ENCODE peak calls at places on chromosomes 4 and X, in four cellular contexts. Z is IMR-90, P is OCI-LY7, A is mammary epithelial cell. G is an unnamed sample.

GRCh38 chrX:74923942-74924448 is 1.3 kb downstream of the NEXMIF start:
- DNase-seq in Z (no peak), P (no peak), A (no peak), G (no peak)

GRCh38 chrX:155046811-155047528 is 20.3 kb downstream of the FUNDC2 start:
- DNase-seq in P (no peak), A (no peak), Z (no peak), G (no peak)

GRCh38 chr4:38976308-38976707 is 55.9 kb downstream of the TMEM156 start:
- DNase-seq in A (no peak), P (no peak), Z (no peak), G (no peak)

GRCh38 chr4:71860643-71861042 is 76.8 kb upstream of the GC start:
- DNase-seq in A (peak), Z (no peak), P (peak), G (peak)

GRCh38 chr4:105473340-105474109 is at the start of gene PPA2:
- DNase-seq in A (peak), P (peak), Z (peak), G (peak)

GRCh38 chr4:108317377-108317776 is 148.6 kb upstream of the LEF1 start:
- DNase-seq in A (no peak), P (no peak), Z (no peak), G (no peak)

GRCh38 chrX:107971636-107972035 is 10.5 kb downstream of the TEX13B start:
- DNase-seq in P (no peak), Z (no peak), A (no peak), G (no peak)

GRCh38 chr4:26272654-26273307 is 48.0 kb upstream of the RBPJ start:
- DNase-seq in P (no peak), A (no peak), Z (no peak), G (no peak)

GRCh38 chr4:52850406-52851119 is 11.6 kb upstream of the RASL11B start:
- DNase-seq in P (no peak), Z (no peak), A (no peak), G (no peak)

GRCh38 chr4:139763668-139764067 is 98.0 kb downstream of the MGST2 start:
- DNase-seq in P (peak), Z (no peak), A (no peak), G (peak)

GRCh38 chrX:11540532-11541377 is 125.0 kb downstream of the ARHGAP6 start:
- DNase-seq in A (no peak), P (no peak), Z (no peak), G (peak)

GRCh38 chrX:118751950-118752783 is 24.8 kb downstream of the IL13RA1 start:
- DNase-seq in P (no peak), Z (no peak), A (peak), G (no peak)

GRCh38 chr4:45363931-45364330 is 637.6 kb upstream of the GNPDA2 start:
- DNase-seq in P (no peak), A (peak), Z (no peak), G (no peak)

GRCh38 chrX:131944936-131945902 is 77.9 kb upstream of the STK26 start:
- DNase-seq in Z (no peak), A (no peak), P (no peak), G (no peak)

GRCh38 chr4:36332023-36332781 is 50.8 kb downstream of the DTHD1 start:
- DNase-seq in P (no peak), A (no peak), Z (no peak), G (no peak)

GRCh38 chrX:23792861-23793553 is 10.0 kb downstream of the SAT1 start:
- DNase-seq in Z (no peak), P (no peak), A (no peak), G (no peak)

GRCh38 chr4:96315815-96316214 is 475.9 kb downstream of the PDHA2 start:
- DNase-seq in Z (no peak), A (peak), P (no peak), G (no peak)

DNA sequence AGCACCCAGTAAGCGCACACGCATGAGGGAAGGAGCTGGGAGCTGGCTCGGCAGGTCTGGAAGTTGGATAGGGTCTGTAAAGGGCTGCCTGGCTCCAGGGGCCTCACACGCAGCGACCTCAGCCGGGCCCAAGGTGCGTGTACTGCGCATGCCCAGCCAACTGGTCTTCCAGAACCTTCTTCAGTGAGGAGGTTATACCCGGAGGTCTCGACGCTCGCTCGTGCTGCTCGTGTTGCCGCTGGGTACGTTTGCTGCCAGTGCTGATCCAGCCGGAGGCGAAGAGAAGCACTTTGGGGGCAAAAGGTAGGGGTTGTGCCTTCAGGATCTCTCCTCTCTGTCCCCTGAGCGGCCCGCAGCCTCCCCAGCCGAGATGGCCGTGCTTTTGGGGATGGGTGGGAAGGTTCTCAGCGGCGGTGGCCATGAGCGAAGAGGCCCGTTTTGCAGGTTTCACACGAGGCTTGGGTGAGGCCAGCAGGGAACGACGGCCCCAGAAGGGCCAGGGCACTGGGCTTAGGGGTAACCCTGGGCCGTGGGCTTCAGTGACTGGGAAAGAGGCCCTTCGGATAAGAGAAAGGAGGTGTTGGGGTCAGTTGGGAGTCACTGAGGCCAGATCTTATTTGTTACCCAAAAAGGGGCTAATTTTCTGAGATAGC is 3.8 kb upstream of the CXCL9 start:
- DNase-seq in P (no peak), Z (no peak), A (no peak), G (no peak)
- H2AFZ ChIP-seq in P (no peak), Z (peak), A (peak), G (no peak)

GRCh38 chr4:173500841-173501591 is 29.0 kb downstream of the HAND2 start:
- DNase-seq in A (no peak), Z (no peak), P (no peak), G (no peak)

GRCh38 chr4:173499568-173500535 is 30.2 kb downstream of the HAND2 start:
- DNase-seq in P (no peak), A (no peak), Z (no peak), G (no peak)

GRCh38 chr4:173504181-173504503 is 25.9 kb downstream of the HAND2 start:
- DNase-seq in Z (no peak), P (no peak), A (no peak), G (no peak)

GRCh38 chr4:173503330-173504180 is 26.5 kb downstream of the HAND2 start:
- DNase-seq in P (no peak), A (no peak), Z (no peak), G (no peak)

DNA sequence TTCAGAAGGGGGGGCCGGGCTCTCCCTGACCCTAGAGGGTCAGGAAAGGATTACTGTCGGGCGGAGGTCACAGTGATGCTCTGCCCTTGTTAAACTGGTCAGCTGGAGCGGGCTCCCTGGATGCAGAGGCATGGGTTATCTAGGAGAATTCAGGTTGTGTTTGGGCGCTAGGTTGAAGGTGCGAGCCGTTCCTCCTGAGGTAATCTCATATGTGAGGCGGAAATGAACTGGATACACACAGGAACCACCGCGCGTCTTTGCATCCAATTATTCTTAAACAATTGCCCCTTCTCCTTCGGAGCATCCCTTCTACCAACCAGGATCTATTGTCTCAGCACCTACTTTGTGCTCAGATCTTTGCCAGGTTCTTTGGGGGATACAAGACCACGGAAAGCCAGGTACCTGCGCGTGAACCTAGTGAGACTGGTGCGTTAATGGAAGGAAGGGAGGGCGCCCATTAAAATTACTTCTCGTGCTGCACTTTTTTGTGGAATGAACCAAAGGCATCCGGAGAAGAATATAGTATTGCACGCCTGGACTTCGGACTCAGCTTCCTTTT is 28.4 kb downstream of the HAND2 start:
- DNase-seq in P (no peak), A (no peak), Z (no peak), G (no peak)
- H2AFZ ChIP-seq in P (no peak), A (no peak), Z (no peak), G (no peak)

DNA sequence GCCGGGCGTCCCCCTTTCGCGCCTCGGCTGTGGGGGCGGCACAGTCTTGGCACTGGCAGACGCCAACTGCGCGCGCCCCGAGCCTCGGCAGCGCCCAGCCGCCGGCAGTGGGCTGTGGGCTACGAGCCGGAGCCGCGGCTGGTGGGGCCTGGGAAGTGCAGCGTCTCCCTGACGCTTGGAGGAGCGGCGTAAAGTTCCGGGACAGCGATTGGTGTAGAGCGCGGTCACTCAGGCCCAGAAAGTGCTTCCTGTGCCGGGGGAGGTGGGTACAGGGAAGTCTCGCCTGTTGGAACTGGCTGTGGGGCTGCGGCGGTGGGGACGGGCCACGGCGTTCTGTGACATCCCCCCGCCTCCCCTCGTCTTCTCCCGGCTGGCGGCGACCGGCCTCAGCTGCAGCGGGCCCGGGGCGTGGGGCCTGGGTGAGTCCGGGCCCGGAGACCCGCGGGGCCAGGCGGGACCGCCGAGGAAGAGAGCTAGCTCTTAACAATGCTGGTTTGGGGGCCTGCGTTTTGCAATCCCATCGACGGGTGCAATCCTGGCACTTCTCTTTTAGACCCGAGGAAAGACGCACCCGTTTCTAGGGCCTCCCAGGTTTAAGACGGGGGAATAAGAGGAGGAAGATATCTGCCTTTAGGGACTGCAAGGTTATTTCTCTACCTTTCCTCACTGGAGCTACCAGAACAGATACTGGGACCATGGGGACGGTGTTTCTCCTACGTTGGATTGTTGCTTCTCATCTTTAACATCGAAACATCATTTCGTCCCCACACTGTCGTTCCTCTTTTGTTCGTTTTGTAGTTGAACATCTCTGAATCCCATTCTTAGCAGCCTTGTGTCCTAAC is at the start of the genes RWDD4 and TRAPPC11:
- DNase-seq in A (peak), Z (peak), P (peak), G (peak)
- H2AFZ ChIP-seq in A (peak), Z (peak), P (peak), G (peak)

GRCh38 chrX:79371640-79372039 is 4.5 kb upstream of the ITM2A start:
- DNase-seq in A (no peak), Z (no peak), P (no peak), G (no peak)
- H2AFZ ChIP-seq in A (no peak), Z (no peak), P (no peak), G (no peak)

DNA sequence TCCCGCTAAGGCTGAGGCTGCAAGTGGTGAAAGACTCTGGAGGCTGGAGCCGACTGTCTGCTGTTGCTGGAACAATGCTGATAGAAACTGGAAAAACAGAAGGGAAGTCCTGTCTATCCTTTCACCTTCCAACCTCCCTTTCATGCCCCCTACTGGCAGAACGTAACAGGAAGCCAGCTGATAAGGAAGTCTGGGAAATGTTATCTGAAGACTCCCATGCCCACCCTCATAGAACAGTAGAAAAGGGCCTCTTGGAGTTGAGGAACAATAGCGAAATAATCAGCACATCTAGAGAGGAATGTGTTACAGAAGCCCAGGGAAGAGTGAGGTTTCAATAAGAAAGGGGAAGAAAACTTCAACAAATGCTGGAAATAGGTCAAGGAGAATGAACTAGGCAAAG is 117.1 kb upstream of the DKK2 start:
- DNase-seq in Z (no peak), A (no peak), P (no peak), G (peak)
- H2AFZ ChIP-seq in Z (no peak), A (no peak), P (no peak), G (peak)

GRCh38 chrX:2628751-2629315 is 62.3 kb upstream of the CD99 start:
- DNase-seq in Z (no peak), A (no peak), P (peak), G (peak)

GRCh38 chrX:2627272-2627867 is 63.7 kb upstream of the CD99 start:
- DNase-seq in Z (peak), A (peak), P (peak), G (peak)

GRCh38 chrX:2626750-2627149 is 64.3 kb upstream of the CD99 start:
- DNase-seq in P (no peak), Z (no peak), A (no peak), G (no peak)

GRCh38 chrX:2631743-2632532 is 59.2 kb upstream of the CD99 start:
- DNase-seq in Z (no peak), P (peak), A (no peak), G (no peak)

GRCh38 chrX:2629316-2630168 is 61.6 kb upstream of the CD99 start:
- DNase-seq in Z (no peak), P (peak), A (no peak), G (peak)
- H2AFZ ChIP-seq in Z (no peak), P (peak), A (no peak), G (peak)

DNA sequence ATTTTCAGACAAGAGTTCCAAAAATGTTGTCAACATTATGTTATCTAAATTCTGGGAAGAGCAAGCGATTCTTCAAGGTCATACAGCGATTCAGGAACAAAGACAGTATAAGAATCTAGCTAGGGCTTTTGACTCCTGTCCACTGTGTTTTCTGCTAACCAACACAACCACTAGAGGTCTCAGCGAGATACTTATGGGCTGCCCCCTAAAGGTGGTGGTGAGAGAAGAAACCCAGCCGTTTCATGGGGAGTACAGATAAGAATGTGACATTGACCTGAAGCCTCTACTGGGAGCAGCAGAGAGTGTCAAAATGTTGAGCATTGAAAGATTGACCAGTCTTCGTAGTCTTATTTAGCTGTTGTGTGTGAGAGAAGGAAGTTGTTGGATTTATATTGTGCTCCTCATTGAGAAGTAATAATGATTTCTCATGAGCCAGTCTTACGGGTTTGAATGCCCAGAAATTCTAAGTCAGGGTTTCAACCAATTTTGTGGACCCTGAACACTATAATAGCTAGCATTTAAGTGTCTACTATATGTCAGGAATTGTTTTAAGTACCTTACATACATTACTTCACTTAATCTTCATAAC is 168.3 kb downstream of the SPRY1 start:
- DNase-seq in A (peak), Z (peak), P (peak), G (peak)
- H2AFZ ChIP-seq in A (no peak), Z (no peak), P (no peak), G (no peak)

DNA sequence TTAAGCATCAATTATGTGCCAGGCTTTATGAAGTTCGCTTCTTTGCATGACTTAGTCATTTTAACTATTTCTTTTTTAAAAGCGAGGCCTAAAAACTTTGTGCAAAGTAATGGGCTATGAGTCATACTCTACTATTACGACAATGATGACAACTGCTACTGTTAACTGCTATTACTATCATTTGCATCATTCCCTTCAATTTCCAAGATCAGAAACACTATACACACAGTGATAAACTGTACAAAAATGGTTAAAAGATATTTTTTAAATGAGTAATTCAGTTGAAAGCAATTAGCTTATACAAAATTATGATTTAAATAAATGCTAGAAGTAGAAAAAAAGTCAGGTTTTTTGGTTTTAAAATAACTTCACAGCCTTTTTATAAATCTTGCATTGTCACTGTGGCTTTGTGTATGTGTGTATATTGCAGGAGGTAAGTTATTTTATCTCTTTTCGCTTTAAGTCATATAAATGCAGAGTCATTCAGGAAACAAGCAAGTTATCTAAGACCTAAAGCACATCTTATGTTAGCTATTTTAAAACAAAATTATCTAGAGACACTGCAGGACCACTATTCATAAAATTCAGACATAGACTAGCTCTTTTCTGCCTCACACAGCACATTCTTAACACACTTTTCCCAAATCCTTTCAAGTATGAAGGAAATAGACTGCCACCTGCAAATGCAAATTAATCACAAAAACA is 18.5 kb upstream of the CXCL3 start:
- DNase-seq in A (peak), Z (peak), P (no peak), G (no peak)
- H2AFZ ChIP-seq in A (no peak), Z (no peak), P (no peak), G (no peak)

DNA sequence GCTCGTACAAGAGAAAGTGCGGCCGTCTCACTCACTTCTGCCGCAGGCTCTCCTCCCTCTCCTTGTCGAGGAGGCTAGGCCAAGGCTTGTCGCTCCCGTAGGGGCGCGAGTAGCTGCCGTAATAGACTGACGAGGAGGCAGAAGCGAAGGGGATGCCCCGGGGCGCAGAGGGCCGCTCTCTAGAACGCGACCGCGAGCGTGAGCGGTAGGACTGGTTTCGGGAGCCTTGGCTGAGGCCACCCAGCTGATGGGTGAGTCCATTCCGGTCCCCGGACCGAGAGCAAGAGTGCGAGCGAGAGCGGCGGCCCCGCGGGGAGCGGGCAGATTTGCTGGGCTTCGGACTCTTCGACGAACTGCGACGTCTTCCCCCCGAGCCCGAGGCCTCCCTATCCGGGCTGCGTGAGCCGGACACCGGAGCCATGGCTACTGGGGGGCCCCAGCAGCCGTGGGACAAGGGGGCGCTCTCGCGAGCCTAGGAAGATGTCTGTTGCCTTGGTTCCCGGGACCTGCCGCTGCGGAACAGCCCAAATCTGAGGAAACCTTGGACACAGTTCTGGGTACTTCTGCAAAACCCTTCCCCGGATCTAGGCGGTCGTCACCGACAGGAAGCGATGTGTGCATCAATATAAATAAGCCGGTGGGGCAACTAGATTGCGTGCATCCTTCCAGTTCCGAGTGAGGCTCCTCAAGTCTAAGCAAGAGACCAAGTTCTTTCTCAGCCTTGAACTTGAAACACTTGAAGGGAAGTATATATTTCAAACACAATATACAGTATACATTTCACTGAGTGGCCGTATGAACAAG is at the start of gene NKAP:
- DNase-seq in P (peak), A (peak), Z (peak), G (peak)
- H2AFZ ChIP-seq in P (peak), A (peak), Z (peak), G (peak)

G was measured in Karpas-422.